ENCODE peak calls at places on chromosomes 5 and 9, in ten cellular contexts. U, C, G, Z, O, J, L, B, S and N are unnamed samples.

GRCh38 chr9:131017067-131017466 is 8.1 kb downstream of the LAMC3 start:
- DNase-seq in G (no peak), Z (no peak), B (no peak), L (peak), C (no peak), S (no peak), J (no peak), O (no peak), U (no peak), N (no peak)

GRCh38 chr5:80034962-80035821 is at the start of gene THBS4:
- DNase-seq in J (no peak), G (no peak), O (no peak), B (no peak), C (no peak), U (no peak), L (peak), S (no peak), Z (no peak), N (no peak)

GRCh38 chr5:1510151-1510561 is 13.6 kb downstream of the LPCAT1 start:
- DNase-seq in J (no peak), B (no peak), G (no peak), O (no peak), S (no peak), U (peak), C (no peak), L (no peak), Z (no peak), N (peak)

GRCh38 chr5:160833806-160834205 is 18.2 kb downstream of the ATP10B start:
- DNase-seq in G (no peak), O (peak), B (no peak), S (no peak), Z (no peak), C (no peak), U (no peak), L (no peak), J (no peak), N (no peak)

GRCh38 chr5:15596936-15597335 is 97.0 kb downstream of the FBXL7 start:
- DNase-seq in Z (no peak), O (no peak), B (no peak), C (no peak), L (peak), S (no peak), J (no peak), G (no peak), U (no peak), N (no peak)

GRCh38 chr5:93604119-93604963 is 21.3 kb downstream of the NR2F1 start:
- DNase-seq in S (no peak), O (no peak), C (no peak), Z (no peak), G (no peak), U (peak), B (no peak), L (no peak), J (no peak), N (no peak)

GRCh38 chr5:158506648-158507047 is 593.1 kb downstream of the EBF1 start:
- DNase-seq in B (no peak), S (no peak), G (no peak), J (no peak), Z (no peak), O (no peak), C (no peak), U (no peak), L (no peak), N (no peak)

GRCh38 chr5:149665416-149666163 is 64.5 kb upstream of the PPARGC1B start:
- DNase-seq in S (no peak), C (no peak), B (no peak), O (no peak), L (no peak), J (no peak), Z (no peak), U (no peak), G (no peak), N (no peak)

GRCh38 chr9:16003785-16004184 is 450.9 kb downstream of the CCDC171 start:
- DNase-seq in J (no peak), L (no peak), G (no peak), O (no peak), B (no peak), S (no peak), C (no peak), Z (no peak), U (no peak), N (no peak)

GRCh38 chr9:96458226-96458625 is 8.3 kb downstream of the HABP4 start:
- DNase-seq in C (no peak), G (no peak), J (no peak), S (no peak), L (no peak), Z (no peak), B (no peak), U (no peak), O (no peak), N (no peak)

GRCh38 chr5:170522211-170523128 is 18.6 kb downstream of the KCNIP1 start:
- DNase-seq in Z (peak), G (no peak), B (no peak), J (peak), L (peak), C (no peak), O (peak), U (no peak), S (peak), N (no peak)

GRCh38 chr5:149325166-149325735 is 20.0 kb upstream of the GRPEL2 start:
- DNase-seq in S (no peak), L (no peak), J (peak), O (peak), G (no peak), C (no peak), U (no peak), Z (peak), B (no peak), N (no peak)

GRCh38 chr5:1833264-1834021 is 32.2 kb downstream of the NDUFS6 start:
- DNase-seq in U (peak), L (no peak), G (no peak), J (no peak), Z (no peak), C (no peak), O (no peak), B (no peak), S (no peak), N (peak)

GRCh38 chr9:94772654-94773303 is 46.3 kb downstream of the AOPEP start:
- DNase-seq in C (no peak), J (no peak), S (no peak), Z (no peak), U (no peak), B (no peak), L (no peak), O (no peak), G (no peak), N (no peak)

GRCh38 chr9:33818167-33818831 is 1.3 kb downstream of the UBE2R2 start:
- DNase-seq in L (peak), C (no peak), B (no peak), O (peak), J (no peak), S (no peak), Z (no peak), U (no peak), G (no peak), N (no peak)

GRCh38 chr9:113755433-113755832 is 120.7 kb upstream of the ZNF618 start:
- DNase-seq in B (no peak), G (no peak), J (no peak), U (no peak), C (no peak), Z (no peak), L (no peak), S (no peak), O (no peak), N (no peak)

GRCh38 chr5:87195104-87195581 is 72.5 kb upstream of the RASA1 start:
- DNase-seq in U (no peak), O (peak), G (peak), S (peak), C (no peak), L (no peak), B (no peak), J (peak), Z (peak), N (no peak)

GRCh38 chr9:105901514-105902109 is 207.3 kb downstream of the TMEM38B start:
- DNase-seq in C (peak), J (peak), U (no peak), B (no peak), L (peak), S (no peak), O (peak), Z (peak), G (no peak), N (no peak)

GRCh38 chr5:14787801-14788579 is 83.6 kb downstream of the ANKH start:
- DNase-seq in J (no peak), L (no peak), C (no peak), S (no peak), U (no peak), O (no peak), G (no peak), B (no peak), Z (no peak), N (no peak)

GRCh38 chr5:110115485-110115884 is 425.8 kb downstream of the MAN2A1 start:
- DNase-seq in G (no peak), Z (no peak), U (no peak), B (no peak), O (no peak), C (no peak), J (no peak), S (no peak), L (no peak), N (no peak)